ENCODE peak calls at places on chromosomes 4 and X, in six cellular contexts. J is NCI-H1105 treated with DMSO at 0.1 percent for 48 hours, P is activated B cell treated with CpG ODN at 0.5 μM for 24 hours, B is NCI-H1930, T is GM04503, W is esophagus muscularis mucosa. V is an unnamed sample.

GRCh38 chr4:10184051-10184450 is 67.5 kb upstream of the WDR1 start:
- DNase-seq in J (no peak), P (no peak), B (no peak), T (no peak), W (no peak), V (no peak)

GRCh38 chr4:81538712-81539432 is 67.2 kb upstream of the RASGEF1B start:
- DNase-seq in J (no peak), P (no peak), B (no peak), T (no peak), W (no peak), V (no peak)

GRCh38 chrX:70168238-70169188 is 8.8 kb upstream of the DGAT2L6 start:
- DNase-seq in J (no peak), P (no peak), B (no peak), T (peak; percentile 14), W (no peak), V (peak; percentile 53)

GRCh38 chrX:17374619-17375360 is at the start of gene NHS:
- DNase-seq in J (peak; percentile 65), P (no peak), B (peak; percentile 79), T (no peak), W (peak; percentile 92), V (peak; percentile 61)

GRCh38 chr4:52199574-52200338 is 148.7 kb downstream of the SPATA18 start:
- DNase-seq in J (no peak), P (no peak), B (no peak), T (peak; percentile 78), W (no peak), V (peak; percentile 6)

GRCh38 chr4:37381040-37381668 is 136.6 kb downstream of the NWD2 start:
- DNase-seq in J (peak; percentile 1), P (no peak), B (no peak), T (no peak), W (no peak), V (no peak)

GRCh38 chrX:153446636-153446936 is 730 bp upstream of the TREX2 start:
- DNase-seq in J (no peak), P (no peak), B (no peak), T (no peak), W (no peak), V (no peak)

GRCh38 chrX:46573331-46573895 is at the start of gene CHST7:
- DNase-seq in J (peak; percentile 77), P (peak; percentile 53), B (peak; percentile 67), T (no peak), W (no peak), V (peak; percentile 71)

GRCh38 chr4:114535725-114536124 is 62.9 kb upstream of the UGT8 start:
- DNase-seq in J (no peak), P (no peak), B (no peak), T (no peak), W (no peak), V (peak; percentile 33)

GRCh38 chr4:113837397-113837796 is 75.9 kb upstream of the CAMK2D start:
- DNase-seq in J (no peak), P (no peak), B (peak; percentile 5), T (peak; percentile 74), W (no peak), V (peak; percentile 2)

GRCh38 chr4:158997660-158998349 is 105.1 kb upstream of the RAPGEF2 start:
- DNase-seq in J (no peak), P (no peak), B (no peak), T (no peak), W (no peak), V (no peak)

GRCh38 chr4:151407018-151407417 is 2.0 kb upstream of the FHIP1A start:
- DNase-seq in J (no peak), P (no peak), B (no peak), T (no peak), W (no peak), V (no peak)

GRCh38 chr4:173371292-173372192 is 788 bp downstream of the SAP30 start:
- DNase-seq in J (peak; percentile 49), P (peak; percentile 38), B (peak; percentile 36), T (peak; percentile 34), W (no peak), V (peak; percentile 44)

GRCh38 chr4:26076000-26076587 is 162.1 kb downstream of the SMIM20 start:
- DNase-seq in J (no peak), P (no peak), B (no peak), T (no peak), W (no peak), V (no peak)

GRCh38 chrX:17738002-17738713 is 865 bp downstream of the SCML1 start:
- DNase-seq in J (peak; percentile 56), P (peak; percentile 32), B (no peak), T (no peak), W (no peak), V (peak; percentile 58)

GRCh38 chr4:86160423-86160822 is 199.4 kb downstream of the MAPK10 start:
- DNase-seq in J (no peak), P (no peak), B (no peak), T (no peak), W (no peak), V (no peak)

GRCh38 chrX:154738013-154738738 is 12.7 kb downstream of the GAB3 start:
- DNase-seq in J (no peak), P (no peak), B (no peak), T (no peak), W (no peak), V (peak; percentile 33)

GRCh38 chrX:103275947-103276567 is 493 bp downstream of the TCEAL5 start:
- DNase-seq in J (peak; percentile 32), P (no peak), B (no peak), T (no peak), W (no peak), V (no peak)

GRCh38 chr4:174475528-174475927 is 46.8 kb downstream of the HPGD start:
- DNase-seq in J (no peak), P (no peak), B (no peak), T (no peak), W (no peak), V (no peak)

GRCh38 chrX:2829066-2829430 is 318 bp downstream of the GYG2 start:
- DNase-seq in J (no peak), P (no peak), B (no peak), T (no peak), W (no peak), V (no peak)

GRCh38 chr4:139841464-139842195 is 176.0 kb downstream of the MGST2 start:
- DNase-seq in J (peak; percentile 61), P (no peak), B (peak; percentile 35), T (no peak), W (peak; percentile 77), V (no peak)

GRCh38 chr4:63620271-63620670 is 789.0 kb downstream of the TECRL start:
- DNase-seq in J (peak; percentile 77), P (no peak), B (peak; percentile 15), T (no peak), W (no peak), V (no peak)

V was measured in SW480.